ENCODE peak calls at places on chromosomes 11 and 22, in six cellular contexts. One of them, this sample, is unnamed.

GRCh38 chr11:33234397-33235168 is 22.6 kb upstream of the HIPK3 start:
- DNase-seq in testis: no peak
- DNase-seq in RWPE1: no peak
- DNase-seq in AG10803: peak; percentile 1
- DNase-seq in H9: no peak
- DNase-seq in nephron progenitor cell: no peak
- DNase-seq in this sample: no peak

GRCh38 chr11:33701302-33701701 is 676 bp upstream of the C11orf91 start:
- DNase-seq in H9: no peak
- DNase-seq in RWPE1: no peak
- DNase-seq in AG10803: peak; percentile 48
- DNase-seq in testis: no peak
- DNase-seq in nephron progenitor cell: no peak
- DNase-seq in this sample: no peak

GRCh38 chr22:26172389-26172990 is 3.2 kb downstream of the SEZ6L start:
- DNase-seq in testis: peak; percentile 52
- DNase-seq in RWPE1: peak; percentile 22
- DNase-seq in AG10803: peak; percentile 22
- DNase-seq in H9: peak; percentile 69
- DNase-seq in nephron progenitor cell: peak; percentile 71
- DNase-seq in this sample: peak; percentile 79

GRCh38 chr22:26461188-26461810 is 22.3 kb downstream of the HPS4 start:
- DNase-seq in testis: peak; percentile 74
- DNase-seq in H9: peak; percentile 87
- DNase-seq in RWPE1: peak; percentile 47
- DNase-seq in nephron progenitor cell: peak; percentile 88
- DNase-seq in AG10803: peak; percentile 30
- DNase-seq in this sample: peak; percentile 91

GRCh38 chr11:125777309-125777708 is 1.3 kb downstream of the PATE2 start:
- DNase-seq in RWPE1: peak; percentile 6
- DNase-seq in nephron progenitor cell: no peak
- DNase-seq in AG10803: peak; percentile 16
- DNase-seq in testis: no peak
- DNase-seq in H9: no peak
- DNase-seq in this sample: no peak

GRCh38 chr11:70567680-70568503 is 169.6 kb downstream of the CTTN start:
- DNase-seq in testis: peak; percentile 73
- DNase-seq in RWPE1: no peak
- DNase-seq in H9: peak; percentile 60
- DNase-seq in nephron progenitor cell: peak; percentile 31
- DNase-seq in AG10803: peak; percentile 54
- DNase-seq in this sample: peak; percentile 16

GRCh38 chr22:37415210-37415609 is 12.1 kb downstream of the ELFN2 start:
- DNase-seq in testis: no peak
- DNase-seq in RWPE1: no peak
- DNase-seq in H9: no peak
- DNase-seq in AG10803: no peak
- DNase-seq in nephron progenitor cell: no peak
- DNase-seq in this sample: no peak

GRCh38 chr22:49749227-49749626 is 78.4 kb downstream of the BRD1 start:
- DNase-seq in AG10803: no peak
- DNase-seq in RWPE1: no peak
- DNase-seq in H9: no peak
- DNase-seq in nephron progenitor cell: no peak
- DNase-seq in testis: no peak
- DNase-seq in this sample: no peak

GRCh38 chr11:131744847-131745246 is 374.4 kb downstream of the NTM start:
- DNase-seq in H9: no peak
- DNase-seq in testis: no peak
- DNase-seq in AG10803: no peak
- DNase-seq in nephron progenitor cell: no peak
- DNase-seq in RWPE1: no peak
- DNase-seq in this sample: no peak

GRCh38 chr11:61477126-61477525 is 31.4 kb upstream of the LRRC10B start:
- DNase-seq in AG10803: no peak
- DNase-seq in RWPE1: no peak
- DNase-seq in nephron progenitor cell: no peak
- DNase-seq in H9: no peak
- DNase-seq in testis: peak; percentile 44
- DNase-seq in this sample: no peak

GRCh38 chr11:11332141-11332710 is 20.8 kb downstream of the CSNK2A3 start:
- DNase-seq in testis: no peak
- DNase-seq in RWPE1: no peak
- DNase-seq in nephron progenitor cell: no peak
- DNase-seq in H9: peak; percentile 39
- DNase-seq in AG10803: no peak
- DNase-seq in this sample: no peak

GRCh38 chr11:95154514-95154913 is 64.9 kb downstream of the ENDOD1 start:
- DNase-seq in AG10803: peak; percentile 62
- DNase-seq in nephron progenitor cell: peak; percentile 47
- DNase-seq in testis: peak; percentile 38
- DNase-seq in RWPE1: peak; percentile 68
- DNase-seq in H9: peak; percentile 74
- DNase-seq in this sample: peak; percentile 66

GRCh38 chr22:30208631-30209603 is 37.6 kb downstream of the LIF start:
- DNase-seq in AG10803: peak; percentile 82
- DNase-seq in nephron progenitor cell: no peak
- DNase-seq in testis: peak; percentile 81
- DNase-seq in H9: no peak
- DNase-seq in RWPE1: no peak
- DNase-seq in this sample: no peak

GRCh38 chr22:50186789-50187523 is 1.2 kb downstream of the TRABD start:
- DNase-seq in nephron progenitor cell: no peak
- DNase-seq in AG10803: peak; percentile 36
- DNase-seq in testis: no peak
- DNase-seq in H9: no peak
- DNase-seq in RWPE1: no peak
- DNase-seq in this sample: peak; percentile 58

GRCh38 chr11:123235117-123235686 is 40.2 kb upstream of the CLMP start:
- DNase-seq in nephron progenitor cell: peak; percentile 29
- DNase-seq in testis: peak; percentile 61
- DNase-seq in AG10803: no peak
- DNase-seq in H9: peak; percentile 76
- DNase-seq in RWPE1: peak; percentile 31
- DNase-seq in this sample: peak; percentile 61

GRCh38 chr22:50502096-50502495 is 5.4 kb downstream of the LMF2 start:
- DNase-seq in nephron progenitor cell: no peak
- DNase-seq in H9: peak; percentile 15
- DNase-seq in AG10803: no peak
- DNase-seq in testis: no peak
- DNase-seq in RWPE1: no peak
- DNase-seq in this sample: peak; percentile 13

GRCh38 chr11:10664005-10664404 is 29.6 kb downstream of the IRAG1 start:
- DNase-seq in RWPE1: no peak
- DNase-seq in H9: no peak
- DNase-seq in testis: no peak
- DNase-seq in AG10803: no peak
- DNase-seq in nephron progenitor cell: no peak
- DNase-seq in this sample: no peak

GRCh38 chr11:45100338-45100737 is 46.1 kb upstream of the PRDM11 start:
- DNase-seq in nephron progenitor cell: no peak
- DNase-seq in testis: no peak
- DNase-seq in AG10803: peak; percentile 44
- DNase-seq in H9: peak; percentile 84
- DNase-seq in RWPE1: peak; percentile 33
- DNase-seq in this sample: peak; percentile 40

GRCh38 chr22:19940536-19941364 is 822 bp upstream of the COMT start:
- DNase-seq in H9: no peak
- DNase-seq in AG10803: no peak
- DNase-seq in nephron progenitor cell: no peak
- DNase-seq in RWPE1: no peak
- DNase-seq in testis: no peak
- DNase-seq in this sample: no peak

GRCh38 chr22:37279469-37279868 is 2.8 kb upstream of the CYTH4 start:
- DNase-seq in H9: no peak
- DNase-seq in testis: no peak
- DNase-seq in nephron progenitor cell: no peak
- DNase-seq in RWPE1: no peak
- DNase-seq in AG10803: no peak
- DNase-seq in this sample: no peak

GRCh38 chr11:47271961-47272661 is 2.2 kb downstream of the MADD start:
- DNase-seq in H9: no peak
- DNase-seq in RWPE1: no peak
- DNase-seq in AG10803: no peak
- DNase-seq in testis: no peak
- DNase-seq in nephron progenitor cell: no peak
- DNase-seq in this sample: peak; percentile 38

GRCh38 chr11:70423523-70424505 is 25.5 kb downstream of the CTTN start:
- DNase-seq in testis: no peak
- DNase-seq in H9: no peak
- DNase-seq in AG10803: peak; percentile 79
- DNase-seq in nephron progenitor cell: no peak
- DNase-seq in RWPE1: no peak
- DNase-seq in this sample: no peak

GRCh38 chr11:64803846-64804345 is 882 bp upstream of the MAP4K2 start:
- DNase-seq in H9: peak; percentile 77
- DNase-seq in testis: no peak
- DNase-seq in RWPE1: peak; percentile 50
- DNase-seq in nephron progenitor cell: no peak
- DNase-seq in AG10803: no peak
- DNase-seq in this sample: no peak

GRCh38 chr11:97948793-97949192 is 1072.0 kb upstream of the CNTN5 start:
- DNase-seq in RWPE1: no peak
- DNase-seq in H9: no peak
- DNase-seq in testis: no peak
- DNase-seq in nephron progenitor cell: no peak
- DNase-seq in AG10803: no peak
- DNase-seq in this sample: no peak

GRCh38 chr11:9120659-9121350 is 29.4 kb upstream of the SCUBE2 start:
- DNase-seq in testis: no peak
- DNase-seq in RWPE1: no peak
- DNase-seq in nephron progenitor cell: peak; percentile 40
- DNase-seq in H9: peak; percentile 85
- DNase-seq in AG10803: no peak
- DNase-seq in this sample: peak; percentile 66
- TF ChIP-seq CTCF in testis: no peak
- TF ChIP-seq CTCF in RWPE1: no peak
- TF ChIP-seq CTCF in nephron progenitor cell: peak; percentile 61
- TF ChIP-seq CTCF in H9: peak; percentile 87
- TF ChIP-seq CTCF in AG10803: no peak
- TF ChIP-seq CTCF in this sample: peak; percentile 23

GRCh38 chr11:128456566-128457268 is 130.6 kb downstream of the ETS1 start:
- DNase-seq in testis: no peak
- DNase-seq in H9: no peak
- DNase-seq in nephron progenitor cell: no peak
- DNase-seq in RWPE1: no peak
- DNase-seq in AG10803: no peak
- DNase-seq in this sample: no peak
- TF ChIP-seq CTCF in testis: no peak
- TF ChIP-seq CTCF in H9: no peak
- TF ChIP-seq CTCF in nephron progenitor cell: no peak
- TF ChIP-seq CTCF in RWPE1: no peak
- TF ChIP-seq CTCF in AG10803: no peak
- TF ChIP-seq CTCF in this sample: no peak

GRCh38 chr11:116118138-116118470 is 613.9 kb upstream of the CADM1 start:
- DNase-seq in RWPE1: no peak
- DNase-seq in H9: no peak
- DNase-seq in nephron progenitor cell: no peak
- DNase-seq in AG10803: no peak
- DNase-seq in testis: no peak
- DNase-seq in this sample: no peak

GRCh38 chr11:116119158-116119557 is 614.9 kb upstream of the CADM1 start:
- DNase-seq in RWPE1: no peak
- DNase-seq in H9: no peak
- DNase-seq in testis: no peak
- DNase-seq in nephron progenitor cell: no peak
- DNase-seq in AG10803: no peak
- DNase-seq in this sample: no peak

GRCh38 chr11:116114198-116114651 is 610.0 kb upstream of the CADM1 start:
- DNase-seq in testis: no peak
- DNase-seq in AG10803: no peak
- DNase-seq in H9: no peak
- DNase-seq in RWPE1: no peak
- DNase-seq in nephron progenitor cell: no peak
- DNase-seq in this sample: no peak

GRCh38 chr11:116117326-116118137 is 613.3 kb upstream of the CADM1 start:
- DNase-seq in testis: no peak
- DNase-seq in AG10803: no peak
- DNase-seq in nephron progenitor cell: no peak
- DNase-seq in RWPE1: no peak
- DNase-seq in H9: no peak
- DNase-seq in this sample: no peak

DNA sequence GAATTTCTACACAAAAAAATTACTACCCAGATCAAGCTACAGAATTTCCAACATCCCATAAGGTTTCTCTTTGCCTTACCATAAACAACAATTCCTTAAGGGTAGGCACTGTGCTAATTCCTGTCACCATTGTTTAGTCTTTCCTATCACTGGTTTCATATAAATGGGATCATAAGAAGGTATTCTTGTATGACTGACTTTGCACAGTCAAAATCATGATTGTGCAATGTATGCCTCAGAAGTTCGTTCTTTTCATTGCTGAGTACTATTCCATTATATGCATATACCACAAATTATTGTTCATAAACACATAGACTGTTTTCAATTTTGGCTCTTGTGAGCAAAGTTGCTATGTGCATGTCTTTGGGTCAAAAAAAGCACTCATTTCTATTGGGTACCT is 611.6 kb upstream of the CADM1 start:
- DNase-seq in H9: no peak
- DNase-seq in AG10803: no peak
- DNase-seq in RWPE1: no peak
- DNase-seq in nephron progenitor cell: no peak
- DNase-seq in testis: no peak
- DNase-seq in this sample: no peak
- TF ChIP-seq CTCF in H9: no peak
- TF ChIP-seq CTCF in AG10803: no peak
- TF ChIP-seq CTCF in RWPE1: no peak
- TF ChIP-seq CTCF in nephron progenitor cell: no peak
- TF ChIP-seq CTCF in testis: no peak
- TF ChIP-seq CTCF in this sample: no peak

GRCh38 chr11:15038963-15039362 is 34.4 kb upstream of the CALCB start:
- DNase-seq in H9: no peak
- DNase-seq in nephron progenitor cell: no peak
- DNase-seq in testis: no peak
- DNase-seq in AG10803: peak; percentile 24
- DNase-seq in RWPE1: peak; percentile 18
- DNase-seq in this sample: no peak
- TF ChIP-seq CTCF in H9: peak; percentile 31
- TF ChIP-seq CTCF in nephron progenitor cell: no peak
- TF ChIP-seq CTCF in testis: no peak
- TF ChIP-seq CTCF in AG10803: peak; percentile 42
- TF ChIP-seq CTCF in RWPE1: no peak
- TF ChIP-seq CTCF in this sample: no peak

This sample was measured in glutamatergic neuron.